ENCODE peak calls at places on chromosomes 6 and 20, in six cellular contexts. One of them, this sample, is unnamed.

GRCh38 chr20:22775671-22776139 is 191.3 kb upstream of the FOXA2 start:
- DNase-seq in IMR-90: peak; percentile 65
- DNase-seq in body of pancreas: no peak
- DNase-seq in uterus: no peak
- DNase-seq in HepG2: peak; percentile 38
- DNase-seq in right lobe of liver: no peak
- DNase-seq in this sample: no peak

GRCh38 chr6:72696055-72696454 is 74.2 kb downstream of the KCNQ5 start:
- DNase-seq in HepG2: no peak
- DNase-seq in IMR-90: no peak
- DNase-seq in body of pancreas: no peak
- DNase-seq in right lobe of liver: no peak
- DNase-seq in uterus: no peak
- DNase-seq in this sample: no peak

GRCh38 chr20:64101731-64102621 is 5.4 kb downstream of the NPBWR2 start:
- DNase-seq in IMR-90: no peak
- DNase-seq in uterus: no peak
- DNase-seq in right lobe of liver: peak; percentile 51
- DNase-seq in HepG2: no peak
- DNase-seq in body of pancreas: peak; percentile 65
- DNase-seq in this sample: peak; percentile 72

GRCh38 chr6:140105857-140106256 is 731.4 kb upstream of the CITED2 start:
- DNase-seq in HepG2: peak; percentile 39
- DNase-seq in uterus: peak; percentile 22
- DNase-seq in IMR-90: no peak
- DNase-seq in body of pancreas: peak; percentile 19
- DNase-seq in right lobe of liver: no peak
- DNase-seq in this sample: no peak

GRCh38 chr20:32019156-32019510 is 8.9 kb downstream of the CCM2L start:
- DNase-seq in HepG2: no peak
- DNase-seq in right lobe of liver: no peak
- DNase-seq in body of pancreas: peak; percentile 38
- DNase-seq in IMR-90: no peak
- DNase-seq in uterus: no peak
- DNase-seq in this sample: no peak

GRCh38 chr20:44211177-44212039 is 837 bp upstream of the OSER1 start:
- DNase-seq in HepG2: no peak
- DNase-seq in body of pancreas: peak; percentile 60
- DNase-seq in right lobe of liver: peak; percentile 31
- DNase-seq in uterus: peak; percentile 28
- DNase-seq in IMR-90: peak; percentile 48
- DNase-seq in this sample: no peak

GRCh38 chr20:53693265-53693871 is 99.7 kb upstream of the ZNF217 start:
- DNase-seq in uterus: no peak
- DNase-seq in HepG2: no peak
- DNase-seq in body of pancreas: no peak
- DNase-seq in right lobe of liver: no peak
- DNase-seq in IMR-90: no peak
- DNase-seq in this sample: no peak

GRCh38 chr6:82410151-82410621 is 46.6 kb downstream of the TPBG start:
- DNase-seq in right lobe of liver: no peak
- DNase-seq in HepG2: no peak
- DNase-seq in uterus: no peak
- DNase-seq in body of pancreas: no peak
- DNase-seq in IMR-90: peak; percentile 54
- DNase-seq in this sample: no peak

GRCh38 chr6:119736680-119737079 is 387.1 kb upstream of the MAN1A1 start:
- DNase-seq in right lobe of liver: no peak
- DNase-seq in HepG2: no peak
- DNase-seq in body of pancreas: no peak
- DNase-seq in IMR-90: no peak
- DNase-seq in uterus: no peak
- DNase-seq in this sample: no peak

GRCh38 chr20:38156888-38157634 is 8.0 kb downstream of the TGM2 start:
- DNase-seq in IMR-90: peak; percentile 34
- DNase-seq in HepG2: no peak
- DNase-seq in body of pancreas: no peak
- DNase-seq in uterus: peak; percentile 87
- DNase-seq in right lobe of liver: no peak
- DNase-seq in this sample: no peak

GRCh38 chr6:2412731-2413130 is 167.3 kb upstream of the GMDS start:
- DNase-seq in body of pancreas: no peak
- DNase-seq in IMR-90: peak; percentile 90
- DNase-seq in HepG2: no peak
- DNase-seq in right lobe of liver: no peak
- DNase-seq in uterus: no peak
- DNase-seq in this sample: no peak

GRCh38 chr6:130503146-130503545 is 137.3 kb downstream of the TMEM200A start:
- DNase-seq in HepG2: no peak
- DNase-seq in uterus: no peak
- DNase-seq in IMR-90: peak; percentile 71
- DNase-seq in body of pancreas: no peak
- DNase-seq in right lobe of liver: no peak
- DNase-seq in this sample: no peak

GRCh38 chr6:98832282-98833100 is 1.9 kb upstream of the POU3F2 start:
- DNase-seq in HepG2: no peak
- DNase-seq in uterus: no peak
- DNase-seq in right lobe of liver: no peak
- DNase-seq in body of pancreas: no peak
- DNase-seq in IMR-90: peak; percentile 74
- DNase-seq in this sample: peak; percentile 68

GRCh38 chr6:162379762-162380409 is 347.7 kb downstream of the PRKN start:
- DNase-seq in body of pancreas: no peak
- DNase-seq in uterus: no peak
- DNase-seq in IMR-90: no peak
- DNase-seq in right lobe of liver: no peak
- DNase-seq in HepG2: no peak
- DNase-seq in this sample: no peak

GRCh38 chr20:3084283-3084985 is at the start of gene AVP:
- DNase-seq in HepG2: no peak
- DNase-seq in body of pancreas: no peak
- DNase-seq in uterus: no peak
- DNase-seq in right lobe of liver: no peak
- DNase-seq in IMR-90: no peak
- DNase-seq in this sample: no peak

GRCh38 chr6:45658396-45658795 is 280.7 kb upstream of the SUPT3H start:
- DNase-seq in uterus: no peak
- DNase-seq in HepG2: no peak
- DNase-seq in right lobe of liver: no peak
- DNase-seq in body of pancreas: no peak
- DNase-seq in IMR-90: peak; percentile 54
- DNase-seq in this sample: no peak

GRCh38 chr20:51784299-51784698 is 16.1 kb upstream of the ATP9A start:
- DNase-seq in HepG2: no peak
- DNase-seq in uterus: no peak
- DNase-seq in right lobe of liver: no peak
- DNase-seq in IMR-90: no peak
- DNase-seq in body of pancreas: no peak
- DNase-seq in this sample: no peak

GRCh38 chr6:82878812-82879211 is 186.8 kb downstream of the UBE3D start:
- DNase-seq in right lobe of liver: no peak
- DNase-seq in uterus: no peak
- DNase-seq in IMR-90: peak; percentile 76
- DNase-seq in HepG2: no peak
- DNase-seq in body of pancreas: no peak
- DNase-seq in this sample: no peak

GRCh38 chr20:60137657-60138245 is 179.5 kb downstream of the CDH26 start:
- DNase-seq in HepG2: no peak
- DNase-seq in body of pancreas: peak; percentile 9
- DNase-seq in right lobe of liver: no peak
- DNase-seq in IMR-90: peak; percentile 24
- DNase-seq in uterus: no peak
- DNase-seq in this sample: peak; percentile 29

GRCh38 chr6:159929819-159930218 is 39.0 kb downstream of the MAS1 start:
- DNase-seq in body of pancreas: peak; percentile 63
- DNase-seq in uterus: no peak
- DNase-seq in right lobe of liver: peak; percentile 31
- DNase-seq in IMR-90: no peak
- DNase-seq in HepG2: no peak
- DNase-seq in this sample: no peak

GRCh38 chr20:25247100-25247665 is 702 bp upstream of the PYGB start:
- DNase-seq in right lobe of liver: peak; percentile 78
- DNase-seq in body of pancreas: peak; percentile 84
- DNase-seq in HepG2: peak; percentile 82
- DNase-seq in uterus: peak; percentile 63
- DNase-seq in IMR-90: peak; percentile 60
- DNase-seq in this sample: no peak

GRCh38 chr6:111423960-111424846 is 58.8 kb downstream of the REV3L start:
- DNase-seq in HepG2: no peak
- DNase-seq in right lobe of liver: no peak
- DNase-seq in uterus: no peak
- DNase-seq in body of pancreas: peak; percentile 80
- DNase-seq in IMR-90: peak; percentile 10
- DNase-seq in this sample: no peak

GRCh38 chr6:47242483-47243386 is 67.0 kb downstream of the TNFRSF21 start:
- DNase-seq in body of pancreas: peak; percentile 93
- DNase-seq in right lobe of liver: peak; percentile 74
- DNase-seq in IMR-90: peak; percentile 90
- DNase-seq in uterus: peak; percentile 78
- DNase-seq in HepG2: no peak
- DNase-seq in this sample: peak; percentile 90

GRCh38 chr20:934186-934840 is 18.2 kb upstream of the ANGPT4 start:
- DNase-seq in uterus: no peak
- DNase-seq in body of pancreas: no peak
- DNase-seq in right lobe of liver: no peak
- DNase-seq in HepG2: no peak
- DNase-seq in IMR-90: no peak
- DNase-seq in this sample: no peak

GRCh38 chr20:63546686-63547483 is 664 bp downstream of the SRMS start:
- DNase-seq in right lobe of liver: no peak
- DNase-seq in IMR-90: no peak
- DNase-seq in body of pancreas: no peak
- DNase-seq in uterus: no peak
- DNase-seq in HepG2: no peak
- DNase-seq in this sample: no peak

GRCh38 chr20:7691647-7692046 is 248.6 kb downstream of the HAO1 start:
- DNase-seq in body of pancreas: no peak
- DNase-seq in HepG2: no peak
- DNase-seq in right lobe of liver: no peak
- DNase-seq in uterus: no peak
- DNase-seq in IMR-90: no peak
- DNase-seq in this sample: no peak

GRCh38 chr6:7203939-7204338 is 96.2 kb downstream of the RREB1 start:
- DNase-seq in HepG2: no peak
- DNase-seq in right lobe of liver: no peak
- DNase-seq in uterus: no peak
- DNase-seq in IMR-90: no peak
- DNase-seq in body of pancreas: no peak
- DNase-seq in this sample: no peak

GRCh38 chr20:61980647-61981583 is 84.8 kb downstream of the TAF4 start:
- DNase-seq in uterus: no peak
- DNase-seq in IMR-90: no peak
- DNase-seq in HepG2: peak; percentile 72
- DNase-seq in right lobe of liver: peak; percentile 51
- DNase-seq in body of pancreas: peak; percentile 87
- DNase-seq in this sample: peak; percentile 25

GRCh38 chr6:37024665-37025337 is 19.3 kb downstream of the FGD2 start:
- DNase-seq in HepG2: no peak
- DNase-seq in uterus: no peak
- DNase-seq in IMR-90: peak; percentile 14
- DNase-seq in body of pancreas: peak; percentile 67
- DNase-seq in right lobe of liver: peak; percentile 70
- DNase-seq in this sample: peak; percentile 67

GRCh38 chr6:28137458-28138020 is 4.1 kb upstream of the ZKSCAN8 start:
- DNase-seq in HepG2: no peak
- DNase-seq in body of pancreas: no peak
- DNase-seq in uterus: no peak
- DNase-seq in IMR-90: peak; percentile 14
- DNase-seq in right lobe of liver: no peak
- DNase-seq in this sample: no peak

GRCh38 chr6:87730310-87730709 is 28.3 kb upstream of the AKIRIN2 start:
- DNase-seq in IMR-90: peak; percentile 63
- DNase-seq in HepG2: peak; percentile 55
- DNase-seq in body of pancreas: peak; percentile 20
- DNase-seq in uterus: no peak
- DNase-seq in right lobe of liver: peak; percentile 72
- DNase-seq in this sample: no peak

GRCh38 chr6:153947817-153948447 is 91.1 kb upstream of the OPRM1 start:
- DNase-seq in body of pancreas: peak; percentile 41
- DNase-seq in uterus: no peak
- DNase-seq in IMR-90: no peak
- DNase-seq in right lobe of liver: no peak
- DNase-seq in HepG2: peak; percentile 20
- DNase-seq in this sample: peak; percentile 2

GRCh38 chr6:151357758-151358436 is 33.5 kb downstream of the ZBTB2 start:
- DNase-seq in uterus: no peak
- DNase-seq in body of pancreas: no peak
- DNase-seq in HepG2: no peak
- DNase-seq in IMR-90: no peak
- DNase-seq in right lobe of liver: no peak
- DNase-seq in this sample: no peak
- TF ChIP-seq POLR2A in uterus: no peak
- TF ChIP-seq POLR2A in body of pancreas: no peak
- TF ChIP-seq POLR2A in HepG2: no peak
- TF ChIP-seq POLR2A in IMR-90: no peak
- TF ChIP-seq POLR2A in right lobe of liver: no peak
- TF ChIP-seq POLR2A in this sample: no peak

GRCh38 chr6:35166160-35166919 is 25.2 kb upstream of the TCP11 start:
- DNase-seq in uterus: no peak
- DNase-seq in body of pancreas: no peak
- DNase-seq in IMR-90: no peak
- DNase-seq in HepG2: no peak
- DNase-seq in right lobe of liver: no peak
- DNase-seq in this sample: no peak
- TF ChIP-seq POLR2A in uterus: no peak
- TF ChIP-seq POLR2A in body of pancreas: no peak
- TF ChIP-seq POLR2A in IMR-90: no peak
- TF ChIP-seq POLR2A in HepG2: no peak
- TF ChIP-seq POLR2A in right lobe of liver: no peak
- TF ChIP-seq POLR2A in this sample: no peak

GRCh38 chr20:58008866-58009265 is 219.6 kb downstream of the ANKRD60 start:
- DNase-seq in uterus: peak; percentile 74
- DNase-seq in right lobe of liver: no peak
- DNase-seq in IMR-90: no peak
- DNase-seq in HepG2: no peak
- DNase-seq in body of pancreas: no peak
- DNase-seq in this sample: no peak
- TF ChIP-seq POLR2A in uterus: no peak
- TF ChIP-seq POLR2A in right lobe of liver: no peak
- TF ChIP-seq POLR2A in IMR-90: no peak
- TF ChIP-seq POLR2A in HepG2: no peak
- TF ChIP-seq POLR2A in body of pancreas: no peak
- TF ChIP-seq POLR2A in this sample: no peak

DNA sequence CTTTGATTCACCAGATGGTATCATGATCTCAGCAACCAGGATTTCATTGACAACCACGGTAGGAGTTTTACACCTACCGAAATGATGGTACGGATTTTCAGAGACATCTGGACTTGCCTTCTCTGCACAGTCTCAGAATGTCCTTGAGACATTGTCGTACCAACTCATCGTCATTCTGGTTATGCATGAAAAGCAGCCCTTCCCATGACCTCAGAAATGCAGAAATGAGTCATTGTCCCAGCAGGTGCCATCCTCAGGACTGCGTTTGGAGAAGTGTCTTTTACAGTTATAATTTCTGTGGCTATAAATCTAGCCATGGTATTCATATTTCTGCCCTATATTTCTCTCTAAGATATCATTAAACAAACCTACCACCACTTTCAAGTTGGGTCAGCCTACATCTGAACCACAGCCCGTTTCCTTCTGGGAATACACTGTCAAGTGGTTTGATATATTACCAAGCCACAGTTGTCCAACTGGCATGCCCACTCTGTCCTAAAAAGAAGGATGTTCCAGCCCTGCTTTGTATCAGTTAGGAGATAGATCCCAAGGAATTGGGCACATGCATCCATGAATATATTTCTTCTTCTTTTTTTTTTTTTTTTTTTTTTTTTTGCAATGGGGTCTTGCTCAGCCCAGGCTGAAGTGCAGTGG is 7.5 kb upstream of the BFSP1 start:
- DNase-seq in uterus: no peak
- DNase-seq in HepG2: no peak
- DNase-seq in IMR-90: no peak
- DNase-seq in right lobe of liver: no peak
- DNase-seq in body of pancreas: no peak
- DNase-seq in this sample: no peak
- TF ChIP-seq POLR2A in uterus: no peak
- TF ChIP-seq POLR2A in HepG2: no peak
- TF ChIP-seq POLR2A in IMR-90: no peak
- TF ChIP-seq POLR2A in right lobe of liver: no peak
- TF ChIP-seq POLR2A in body of pancreas: no peak
- TF ChIP-seq POLR2A in this sample: no peak